ENCODE peak calls at places on chromosome 9, in six cellular contexts. J, M, E, Y, C and L are unnamed samples.

GRCh38 chr9:96661711-96662110 is 6.6 kb upstream of the PRXL2C start:
- DNase-seq in J (no peak), M (no peak), E (no peak), Y (no peak), C (no peak), L (no peak)

GRCh38 chr9:18115131-18115530 is 358.8 kb upstream of the ADAMTSL1 start:
- DNase-seq in J (no peak), M (no peak), E (no peak), Y (no peak), C (no peak), L (no peak)

GRCh38 chr9:123927625-123928308 is 2.2 kb downstream of the DENND1A start:
- DNase-seq in J (peak; percentile 56), M (no peak), E (peak; percentile 19), Y (no peak), C (no peak), L (no peak)

GRCh38 chr9:81787747-81788632 is 98.6 kb upstream of the TLE1 start:
- DNase-seq in J (peak; percentile 60), M (peak; percentile 80), E (peak; percentile 19), Y (no peak), C (no peak), L (no peak)

GRCh38 chr9:22307013-22307711 is 139.5 kb upstream of the DMRTA1 start:
- DNase-seq in J (peak; percentile 42), M (peak; percentile 74), E (peak; percentile 66), Y (no peak), C (peak; percentile 24), L (peak; percentile 8)

GRCh38 chr9:130029223-130029583 is 13.8 kb downstream of the FNBP1 start:
- DNase-seq in J (no peak), M (no peak), E (no peak), Y (no peak), C (no peak), L (no peak)

GRCh38 chr9:13140843-13141592 is 138.5 kb downstream of the MPDZ start:
- DNase-seq in J (no peak), M (no peak), E (no peak), Y (no peak), C (no peak), L (no peak)

GRCh38 chr9:111023090-111023489 is 15.2 kb downstream of the LPAR1 start:
- DNase-seq in J (no peak), M (no peak), E (no peak), Y (no peak), C (no peak), L (no peak)

GRCh38 chr9:297104-297794 is 82.6 kb downstream of the DOCK8 start:
- DNase-seq in J (no peak), M (no peak), E (no peak), Y (no peak), C (no peak), L (no peak)

GRCh38 chr9:126690431-126691051 is 76.8 kb downstream of the LMX1B start:
- DNase-seq in J (peak; percentile 84), M (peak; percentile 2), E (peak; percentile 52), Y (peak; percentile 67), C (peak; percentile 71), L (no peak)

GRCh38 chr9:125190371-125190801 is 783 bp upstream of the PPP6C start:
- DNase-seq in J (no peak), M (no peak), E (peak; percentile 13), Y (no peak), C (peak; percentile 81), L (no peak)

GRCh38 chr9:114459464-114459863 is 45.8 kb downstream of the WHRN start:
- DNase-seq in J (no peak), M (no peak), E (no peak), Y (no peak), C (no peak), L (no peak)

GRCh38 chr9:89935791-89936190 is 331.0 kb downstream of the GADD45G start:
- DNase-seq in J (no peak), M (no peak), E (no peak), Y (no peak), C (no peak), L (no peak)

GRCh38 chr9:135885100-135885853 is 22.1 kb downstream of the CAMSAP1 start:
- DNase-seq in J (no peak), M (no peak), E (no peak), Y (no peak), C (no peak), L (no peak)

GRCh38 chr9:88819471-88819870 is 171.8 kb upstream of the S1PR3 start:
- DNase-seq in J (no peak), M (no peak), E (no peak), Y (no peak), C (no peak), L (no peak)

GRCh38 chr9:128523199-128523925 is 18.8 kb downstream of the GLE1 start:
- DNase-seq in J (no peak), M (no peak), E (peak; percentile 59), Y (peak; percentile 8), C (peak; percentile 18), L (no peak)

GRCh38 chr9:18569941-18570630 is 96.1 kb downstream of the ADAMTSL1 start:
- DNase-seq in J (no peak), M (no peak), E (no peak), Y (no peak), C (no peak), L (no peak)

GRCh38 chr9:35708146-35708545 is 18.4 kb upstream of the TPM2 start:
- DNase-seq in J (no peak), M (no peak), E (no peak), Y (no peak), C (no peak), L (no peak)

GRCh38 chr9:13088734-13089427 is 190.6 kb downstream of the MPDZ start:
- DNase-seq in J (peak; percentile 27), M (peak; percentile 4), E (peak; percentile 78), Y (peak; percentile 62), C (peak; percentile 76), L (peak; percentile 32)

GRCh38 chr9:109440797-109441287 is 57.3 kb downstream of the PTPN3 start:
- DNase-seq in J (peak; percentile 67), M (peak; percentile 87), E (peak; percentile 89), Y (peak; percentile 58), C (peak; percentile 84), L (peak; percentile 59)

GRCh38 chr9:87592554-87593394 is 95.1 kb downstream of the DAPK1 start:
- DNase-seq in J (no peak), M (no peak), E (peak; percentile 28), Y (no peak), C (no peak), L (peak; percentile 10)

GRCh38 chr9:38106488-38106887 is 37.5 kb upstream of the SHB start:
- DNase-seq in J (no peak), M (no peak), E (no peak), Y (no peak), C (peak; percentile 3), L (no peak)

GRCh38 chr9:83538890-83539238 is 663 bp upstream of the FRMD3 start:
- DNase-seq in J (no peak), M (no peak), E (no peak), Y (no peak), C (no peak), L (no peak)